ENCODE peak calls at places on chromosomes 3 and 15, in seven cellular contexts. O, Z, L, C, Q, M and D are unnamed samples. For H3K4me1 and H3K9me3, the result is how much of the 10 kb centered on the place peaks cover.

GRCh38 chr15:25717116-25717755 is 145.9 kb downstream of the ATP10A start:
- DNase-seq in Z (no peak), M (no peak), O (no peak), Q (peak), C (no peak), L (no peak), D (no peak)

GRCh38 chr3:146796078-146796477 is 190.9 kb upstream of the PLSCR5 start:
- DNase-seq in Z (no peak), C (no peak), M (no peak), Q (no peak), L (no peak), O (no peak), D (no peak)

GRCh38 chr3:168165390-168166269 is 69.9 kb upstream of the GOLIM4 start:
- DNase-seq in L (peak), Z (peak), Q (peak), O (peak), C (peak), M (peak), D (peak)

GRCh38 chr3:25885544-25885943 is 95.7 kb downstream of the OXSM start:
- DNase-seq in L (no peak), Q (no peak), Z (no peak), M (no peak), C (no peak), O (no peak), D (no peak)

GRCh38 chr15:42118650-42119531 is 24.5 kb upstream of the PLA2G4D start:
- DNase-seq in C (no peak), Q (peak), O (no peak), Z (no peak), L (no peak), M (peak), D (peak)

GRCh38 chr3:152403632-152404066 is 134.9 kb downstream of the MBNL1 start:
- DNase-seq in M (peak), C (no peak), Q (peak), O (no peak), Z (peak), L (no peak), D (peak)

GRCh38 chr15:38547255-38547997 is 17.2 kb downstream of the RASGRP1 start:
- DNase-seq in L (no peak), M (no peak), Q (peak), C (no peak), Z (no peak), O (no peak), D (no peak)

GRCh38 chr3:150582620-150583019 is 20.5 kb upstream of the SELENOT start:
- DNase-seq in L (no peak), O (no peak), C (no peak), Z (no peak), M (no peak), Q (no peak), D (peak)

GRCh38 chr15:88299502-88299901 is 43.0 kb upstream of the NTRK3 start:
- DNase-seq in C (no peak), L (peak), M (no peak), Q (no peak), Z (no peak), O (no peak), D (no peak)

GRCh38 chr3:120469440-120470415 is 18.9 kb upstream of the FSTL1 start:
- DNase-seq in L (no peak), Z (peak), M (no peak), C (peak), O (peak), Q (no peak), D (no peak)

GRCh38 chr3:149085828-149086231 is 503 bp downstream of the HLTF start:
- DNase-seq in C (no peak), Q (peak), L (no peak), M (no peak), Z (no peak), O (peak), D (peak)

GRCh38 chr3:169334994-169335393 is 328.5 kb downstream of the MECOM start:
- DNase-seq in C (no peak), Q (peak), L (no peak), Z (no peak), M (no peak), O (no peak), D (no peak)

GRCh38 chr15:42152196-42152920 is 4.1 kb downstream of the PLA2G4F start:
- DNase-seq in L (no peak), O (no peak), Z (peak), M (peak), Q (no peak), C (no peak), D (no peak)

GRCh38 chr15:73382131-73382530 is 13.4 kb upstream of the HCN4 start:
- DNase-seq in L (no peak), Q (no peak), C (no peak), Z (no peak), O (no peak), M (no peak), D (no peak)

GRCh38 chr15:60580650-60581415 is 101.9 kb upstream of the ICE2 start:
- DNase-seq in O (no peak), M (no peak), Q (no peak), Z (no peak), L (no peak), C (no peak), D (peak)

GRCh38 chr3:123741058-123741511 is 143.0 kb downstream of the MYLK start:
- DNase-seq in M (no peak), L (no peak), Q (no peak), Z (no peak), O (no peak), C (no peak), D (no peak)

GRCh38 chr3:112848196-112848595 is 1.5 kb upstream of the CD200R1L start:
- DNase-seq in C (no peak), O (no peak), Q (no peak), Z (no peak), M (no peak), L (no peak), D (peak)

GRCh38 chr3:188270423-188270972 is 116.5 kb downstream of the LPP start:
- DNase-seq in C (peak), Z (no peak), M (no peak), O (no peak), Q (peak), L (no peak), D (no peak)

GRCh38 chr3:15271785-15272381 is 60.5 kb downstream of the SH3BP5 start:
- DNase-seq in Z (peak), C (no peak), L (no peak), O (no peak), M (peak), Q (no peak), D (no peak)

GRCh38 chr15:72155021-72155621 is 36.9 kb downstream of the SENP8 start:
- DNase-seq in L (peak), Q (no peak), M (peak), O (no peak), C (peak), Z (peak), D (peak)

GRCh38 chr3:185151101-185151958 is 1.5 kb downstream of the C3orf70 start:
- DNase-seq in Z (no peak), L (no peak), O (no peak), M (no peak), C (no peak), Q (peak), D (no peak)

GRCh38 chr15:31347981-31348803 is 21.6 kb downstream of the KLF13 start:
- DNase-seq in C (no peak), Q (no peak), Z (no peak), O (no peak), M (no peak), L (no peak), D (no peak)

GRCh38 chr3:50258979-50259378 is 10.0 kb upstream of the SEMA3B start:
- DNase-seq in C (no peak), Q (no peak), Z (peak), M (no peak), O (no peak), L (no peak), D (no peak)

GRCh38 chr15:82935382-82935781 is 17.1 kb downstream of the HOMER2 start:
- DNase-seq in C (no peak), M (no peak), Q (no peak), L (no peak), Z (no peak), O (no peak), D (no peak)

GRCh38 chr15:83920115-83920514 is 266.2 kb downstream of the ADAMTSL3 start:
- DNase-seq in C (no peak), M (no peak), O (no peak), L (no peak), Q (no peak), Z (no peak), D (no peak)

GRCh38 chr3:127043731-127044510 is 61.0 kb downstream of the PLXNA1 start:
- DNase-seq in M (no peak), C (no peak), O (no peak), Z (no peak), L (no peak), Q (no peak), D (no peak)

GRCh38 chr3:160016972-160017371 is 28.3 kb downstream of the IL12A start:
- DNase-seq in Q (peak), M (no peak), C (peak), Z (no peak), L (no peak), O (no peak), D (peak)

GRCh38 chr3:56790016-56790950 is 11.5 kb downstream of the ARHGEF3 start:
- DNase-seq in L (no peak), Z (peak), C (no peak), M (no peak), Q (no peak), O (no peak), D (peak)
- H3K4me1 ChIP-seq in L (under half), Z (under half), C (under half), M (under half), Q (under half), O (under half), D (under half)

DNA sequence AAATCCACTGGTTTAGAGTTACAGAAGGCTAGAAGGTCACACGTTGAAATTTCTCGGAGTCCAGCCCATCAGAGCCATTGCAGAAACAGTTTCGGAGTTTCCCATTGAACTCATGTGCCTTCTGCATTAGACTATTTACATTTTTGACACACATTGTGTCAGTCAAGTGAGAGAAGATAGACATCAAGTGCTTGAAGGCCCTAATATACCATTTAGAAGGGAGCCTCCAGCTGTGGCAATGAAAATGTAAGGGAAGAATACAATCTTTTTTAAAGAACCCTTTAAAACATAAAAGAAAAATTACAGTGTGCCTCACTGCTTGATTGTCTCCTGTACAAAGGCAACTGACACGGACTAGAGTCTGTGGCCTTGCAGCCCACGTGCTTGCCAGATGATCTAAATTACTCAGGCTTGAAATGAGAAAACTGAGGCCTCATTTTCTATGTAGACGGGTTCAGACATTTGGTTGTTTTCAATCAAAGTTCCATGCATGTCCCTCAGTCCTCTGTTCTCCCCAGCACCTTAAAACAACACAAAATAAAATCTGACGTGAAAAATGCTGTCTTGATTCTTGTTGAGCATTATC is 650.5 kb downstream of the ROBO2 start:
- DNase-seq in Z (no peak), O (no peak), L (no peak), C (no peak), Q (no peak), M (no peak), D (no peak)
- H3K27ac ChIP-seq in Z (no peak), O (no peak), L (no peak), C (no peak), Q (no peak), M (no peak), D (no peak)

GRCh38 chr3:8352475-8352874 is 149.1 kb upstream of the LMCD1 start:
- DNase-seq in M (no peak), L (no peak), Z (no peak), C (no peak), O (no peak), Q (no peak), D (no peak)
- H3K9me3 ChIP-seq in M (under half), L (under half), Z (under half), C (under half), O (under half), Q (under half), D (under half)

DNA sequence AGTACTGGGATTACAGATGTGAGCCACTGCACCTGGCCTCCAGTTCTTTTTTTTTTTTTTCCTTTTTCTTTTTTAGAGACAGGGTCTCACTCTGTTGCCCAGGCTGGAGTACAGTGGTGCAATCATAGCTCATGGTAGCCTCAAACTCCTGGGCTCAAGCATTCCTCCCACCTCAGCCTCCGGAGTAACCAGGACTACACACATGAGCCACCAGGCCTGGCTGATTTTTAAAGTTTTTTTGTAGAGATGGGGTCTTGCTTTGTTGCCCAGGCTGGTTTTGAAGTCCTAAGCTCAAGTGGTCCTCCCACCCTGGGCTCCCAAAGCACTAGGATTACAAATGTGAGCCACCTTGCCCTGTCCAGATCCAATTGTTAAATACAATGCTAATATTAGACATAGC is 13.6 kb upstream of the ULK3 start:
- DNase-seq in M (no peak), Q (no peak), O (no peak), C (no peak), L (no peak), Z (no peak), D (no peak)
- H3K4me1 ChIP-seq in M (under half), Q (under half), O (under half), C (under half), L (under half), Z (under half), D (under half)

DNA sequence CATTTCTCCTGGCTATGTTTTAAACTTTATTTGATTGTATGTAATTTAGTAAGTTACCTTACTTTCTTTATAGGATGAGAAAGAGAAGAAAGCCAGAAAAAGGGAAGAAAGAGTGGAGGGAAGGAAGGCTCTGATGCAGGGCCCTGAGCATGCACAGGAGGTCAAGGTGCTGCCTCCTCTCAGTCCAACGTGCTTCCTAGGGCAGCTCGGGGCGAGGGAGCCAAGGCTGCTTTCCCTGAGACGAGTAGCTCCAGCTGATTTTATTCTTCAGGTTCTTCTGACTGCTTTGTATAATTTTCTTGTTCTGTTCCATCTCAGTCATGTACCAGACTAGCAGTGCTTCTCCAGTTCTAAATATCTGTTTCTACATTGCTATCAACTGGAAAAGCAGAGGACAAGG is 3.4 kb downstream of the CORO2B start:
- DNase-seq in Q (no peak), O (no peak), L (no peak), Z (peak), C (no peak), M (no peak), D (no peak)
- H3K27ac ChIP-seq in Q (peak), O (no peak), L (no peak), Z (no peak), C (no peak), M (peak), D (no peak)

GRCh38 chr15:22231603-22232002 is 151.3 kb downstream of the OR4M2 start:
- DNase-seq in C (no peak), Q (no peak), Z (peak), M (no peak), L (no peak), O (no peak), D (no peak)

GRCh38 chr15:22226034-22226790 is 145.9 kb downstream of the OR4M2 start:
- DNase-seq in L (no peak), M (no peak), Q (no peak), Z (no peak), C (no peak), O (no peak), D (no peak)

GRCh38 chr15:22229971-22230815 is 149.9 kb downstream of the OR4M2 start:
- DNase-seq in O (no peak), C (no peak), Q (no peak), L (no peak), M (no peak), Z (no peak), D (no peak)

GRCh38 chr15:22227411-22227810 is 147.1 kb downstream of the OR4M2 start:
- DNase-seq in M (no peak), Q (no peak), O (no peak), Z (no peak), L (no peak), C (no peak), D (no peak)

GRCh38 chr15:22227961-22228762 is 147.8 kb downstream of the OR4M2 start:
- DNase-seq in L (no peak), Q (no peak), O (no peak), Z (no peak), M (no peak), C (no peak), D (no peak)
- H3K9me3 ChIP-seq in L (under half), Q (under half), O (half or more), Z (under half), M (under half), C (under half), D (under half)

DNA sequence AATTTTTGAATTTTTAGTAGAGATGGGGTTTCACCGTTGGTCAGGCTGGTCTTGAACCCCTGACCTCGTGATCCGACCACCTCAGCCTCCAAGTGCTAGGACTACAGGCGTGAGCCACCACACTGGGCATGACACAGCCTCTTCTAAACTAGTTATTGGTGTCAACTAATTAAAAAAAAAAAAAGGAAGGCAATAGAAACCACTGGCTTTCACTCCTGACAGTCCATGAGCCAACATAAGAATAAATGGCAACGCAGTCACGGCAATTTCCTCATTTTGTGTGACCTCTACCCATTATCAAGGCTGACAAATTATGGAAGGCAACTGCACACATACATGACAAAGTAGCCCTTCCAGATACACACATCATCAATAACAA is 6.0 kb downstream of the ARHGEF3 start:
- DNase-seq in C (no peak), Z (no peak), O (no peak), M (no peak), Q (no peak), L (no peak), D (no peak)
- H3K4me1 ChIP-seq in C (under half), Z (under half), O (under half), M (half or more), Q (under half), L (under half), D (under half)